ENCODE peak calls at places on chromosomes 6 and 20, in four cellular contexts. S is psoas muscle, N is BJ, J is WERI-Rb-1. C is an unnamed sample.
A peak's percentile ranks its signal among the peaks of the same experiment; 100 is the strongest.

GRCh38 chr6:134938896-134939295 is 11.0 kb downstream of the ALDH8A1 start:
- DNase-seq in N (no peak), S (no peak), J (no peak), C (no peak)

GRCh38 chr6:158647501-158647900 is 2.4 kb upstream of the SYTL3 start:
- DNase-seq in S (no peak), N (no peak), J (no peak), C (no peak)

GRCh38 chr20:44979090-44979621 is 12.8 kb downstream of the STK4 start:
- DNase-seq in J (no peak), N (no peak), S (no peak), C (peak; percentile 55)

GRCh38 chr6:19415605-19416326 is 421.4 kb upstream of the ID4 start:
- DNase-seq in J (no peak), N (no peak), S (no peak), C (peak; percentile 13)

GRCh38 chr6:166803455-166803854 is 152.9 kb downstream of the RNASET2 start:
- DNase-seq in J (no peak), S (no peak), N (no peak), C (no peak)

GRCh38 chr6:142943746-142944125 is 1.2 kb downstream of the HIVEP2 start:
- DNase-seq in N (no peak), J (no peak), S (no peak), C (peak; percentile 69)

GRCh38 chr20:63587256-63587655 is 13.2 kb upstream of the HELZ2 start:
- DNase-seq in N (no peak), S (no peak), J (no peak), C (no peak)

GRCh38 chr6:145761584-145761983 is 26.3 kb upstream of the EPM2A start:
- DNase-seq in N (no peak), S (no peak), J (no peak), C (no peak)

GRCh38 chr6:109325400-109325801 is 56.9 kb downstream of the CD164 start:
- DNase-seq in N (no peak), S (no peak), J (no peak), C (no peak)

GRCh38 chr6:9543649-9544048 is 871.2 kb downstream of the TFAP2A start:
- DNase-seq in S (no peak), N (no peak), J (peak; percentile 41), C (no peak)

GRCh38 chr6:71466362-71466761 is 177.8 kb downstream of the OGFRL1 start:
- DNase-seq in J (no peak), S (no peak), N (no peak), C (no peak)

GRCh38 chr6:133921249-133921859 is 31.7 kb upstream of the TBPL1 start:
- DNase-seq in N (no peak), S (peak; percentile 67), J (peak; percentile 78), C (peak; percentile 89)

GRCh38 chr6:48817714-48818113 is 645.3 kb downstream of the MMUT start:
- DNase-seq in S (no peak), N (no peak), J (no peak), C (peak; percentile 52)

GRCh38 chr20:21303872-21304586 is 898 bp downstream of the XRN2 start:
- DNase-seq in S (no peak), N (no peak), J (no peak), C (peak; percentile 42)

GRCh38 chr6:12288844-12289654 is 1.1 kb upstream of the EDN1 start:
- DNase-seq in J (peak; percentile 77), N (no peak), S (no peak), C (peak; percentile 76)

GRCh38 chr20:17624551-17625245 is 54.8 kb downstream of the DSTN start:
- DNase-seq in J (peak; percentile 65), S (no peak), N (no peak), C (no peak)

GRCh38 chr6:25295651-25296050 is 16.5 kb downstream of the CARMIL1 start:
- DNase-seq in J (no peak), N (no peak), S (no peak), C (peak; percentile 41)

GRCh38 chr20:25145131-25145530 is 50.4 kb upstream of the ENTPD6 start:
- DNase-seq in N (no peak), J (no peak), S (no peak), C (no peak)

GRCh38 chr6:43465978-43466377 is 10.6 kb upstream of the DLK2 start:
- DNase-seq in J (no peak), N (no peak), S (no peak), C (peak; percentile 13)

GRCh38 chr20:24332956-24333355 is 136.5 kb upstream of the SYNDIG1 start:
- DNase-seq in J (no peak), N (no peak), S (no peak), C (no peak)

GRCh38 chr6:134453792-134454510 is 136.0 kb upstream of the SGK1 start:
- DNase-seq in S (no peak), N (no peak), J (no peak), C (no peak)

GRCh38 chr6:139597781-139598368 is 223.4 kb upstream of the CITED2 start:
- DNase-seq in S (peak; percentile 77), J (no peak), N (peak; percentile 98), C (peak; percentile 99)

GRCh38 chr6:169415179-169415578 is 161.5 kb upstream of the THBS2 start:
- DNase-seq in S (no peak), N (no peak), J (no peak), C (no peak)

GRCh38 chr20:51026317-51026716 is 3.4 kb upstream of the KCNG1 start:
- DNase-seq in N (no peak), J (no peak), S (no peak), C (no peak)

GRCh38 chr20:62808211-62808865 is 3.7 kb downstream of the OGFR start:
- DNase-seq in J (peak; percentile 70), S (peak; percentile 77), N (no peak), C (peak; percentile 59)

GRCh38 chr6:34236423-34237315 is at the start of gene HMGA1:
- DNase-seq in J (peak; percentile 98), S (peak; percentile 91), N (no peak), C (peak; percentile 86)

GRCh38 chr6:33407132-33407718 is 3.6 kb upstream of the PHF1 start:
- DNase-seq in J (no peak), S (no peak), N (no peak), C (peak; percentile 78)

GRCh38 chr6:168219167-168219566 is 100.4 kb downstream of the DACT2 start:
- DNase-seq in N (no peak), J (no peak), S (peak; percentile 37), C (peak; percentile 57)

GRCh38 chr20:652611-653109 is 340 bp downstream of the SRXN1 start:
- DNase-seq in S (no peak), J (peak; percentile 53), N (no peak), C (peak; percentile 50)

GRCh38 chr6:112173401-112173800 is 81.0 kb downstream of the LAMA4 start:
- DNase-seq in J (no peak), S (no peak), N (no peak), C (no peak)

GRCh38 chr20:10578607-10579006 is 95.2 kb downstream of the JAG1 start:
- DNase-seq in J (no peak), N (no peak), S (no peak), C (peak; percentile 50)

GRCh38 chr6:4358414-4359107 is 223.2 kb upstream of the ECI2 start:
- DNase-seq in N (peak; percentile 98), S (peak; percentile 94), J (no peak), C (peak; percentile 99)

GRCh38 chr20:3312940-3313656 is 74.1 kb upstream of the SLC4A11 start:
- DNase-seq in N (peak; percentile 39), J (no peak), S (no peak), C (peak; percentile 65)

DNA sequence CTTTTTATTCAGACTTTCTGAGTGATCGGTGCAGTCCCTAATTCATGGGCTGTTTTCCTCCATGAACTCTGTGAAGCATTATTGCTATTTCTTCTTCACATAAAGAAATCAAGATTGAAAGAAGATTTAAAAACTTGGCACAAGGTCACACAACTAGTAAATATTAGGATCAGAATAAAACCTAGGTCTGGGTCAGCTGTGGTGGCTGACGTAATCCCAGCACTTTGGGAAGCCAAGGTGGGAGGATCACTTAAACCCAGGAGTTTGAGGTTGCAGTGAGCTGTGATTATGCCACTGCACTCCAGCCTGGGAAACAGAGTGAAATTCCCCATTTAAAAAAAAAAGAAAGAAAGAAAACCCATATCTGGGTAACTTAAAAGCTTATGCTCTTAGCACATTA is 1.4 kb downstream of the ZSCAN9 start:
- DNase-seq in S (no peak), N (no peak), J (no peak), C (no peak)
- H3K4me3 ChIP-seq in S (peak overlapping the region; percentile 84), N (no peak overlapping the region), J (no peak overlapping the region), C (no peak overlapping the region)

GRCh38 chr6:99129835-99130234 is 182.1 kb upstream of the FBXL4 start:
- DNase-seq in S (no peak), N (no peak), J (no peak), C (no peak)

GRCh38 chr6:99132026-99132425 is 184.3 kb upstream of the FBXL4 start:
- DNase-seq in N (no peak), J (no peak), S (no peak), C (no peak)

GRCh38 chr6:99130897-99131873 is 183.4 kb upstream of the FBXL4 start:
- DNase-seq in S (no peak), N (no peak), J (no peak), C (no peak)
- TF ChIP-seq CTCF in S (no peak), N (peak; percentile 6), J (peak; percentile 2), C (no peak)

GRCh38 chr6:35495258-35496035 is 1.4 kb downstream of the TEAD3 start:
- DNase-seq in S (no peak), N (no peak), J (no peak), C (no peak)
- H3K4me3 ChIP-seq in S (peak overlapping the region; percentile 83), N (peak overlapping the region; percentile 72), J (peak overlapping the region; percentile 61), C (peak overlapping the region; percentile 79)

DNA sequence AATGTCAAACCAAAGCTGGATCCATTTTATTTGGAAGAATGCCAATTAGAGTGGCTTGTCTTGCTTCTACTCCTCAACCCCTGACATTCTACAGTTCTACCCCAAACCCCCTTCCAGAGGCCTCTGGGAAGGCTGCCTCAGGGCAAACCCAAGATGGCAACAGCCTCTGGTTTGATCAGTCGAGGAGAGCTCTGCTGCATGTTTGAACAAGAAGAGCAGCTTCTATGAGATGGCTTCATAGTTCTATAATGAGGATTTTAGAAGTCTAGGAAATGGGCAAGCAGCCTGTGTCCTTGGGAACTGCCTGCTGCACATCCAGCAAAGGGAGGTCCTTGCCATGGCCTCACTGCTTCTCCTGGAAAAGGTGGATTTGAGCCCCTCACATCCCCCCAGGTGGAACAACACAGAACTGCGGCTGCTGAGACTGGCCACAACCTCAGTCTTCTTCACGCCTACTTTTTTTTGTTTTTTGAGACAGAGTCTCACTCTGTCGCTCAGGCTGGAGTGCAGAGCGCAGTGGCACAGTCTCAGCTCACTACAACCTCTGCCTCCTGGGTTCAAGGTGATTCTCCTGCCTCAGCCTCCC is 37.9 kb downstream of the ZC3H12D start:
- DNase-seq in S (no peak), J (no peak), N (no peak), C (no peak)
- TF ChIP-seq CTCF in S (no peak), J (no peak), N (no peak), C (no peak)

DNA sequence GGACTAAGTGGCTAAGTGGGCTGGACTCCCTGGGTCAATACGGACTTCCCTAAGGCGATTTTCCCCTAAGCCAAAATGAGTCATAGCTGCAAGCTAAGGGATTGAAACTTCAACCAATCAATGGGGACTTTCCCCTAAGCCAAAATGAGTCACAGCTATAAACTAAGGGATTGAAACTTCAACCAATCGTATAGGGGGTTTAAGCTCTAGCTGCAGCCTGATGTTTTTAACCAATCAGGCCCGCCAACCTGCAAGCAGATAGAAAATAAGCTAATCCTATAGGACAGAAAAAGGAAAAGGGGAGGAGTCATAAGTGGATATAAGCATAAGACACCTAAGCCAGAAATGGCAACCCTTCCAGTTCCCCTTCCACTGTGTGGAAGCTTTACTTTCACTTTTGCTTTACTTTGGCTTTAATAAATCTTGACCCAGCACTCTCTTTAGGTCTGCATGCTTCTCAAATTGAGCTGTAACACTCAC is 655.0 kb upstream of the HS3ST5 start:
- DNase-seq in J (no peak), S (no peak), N (no peak), C (no peak)
- H3K4me3 ChIP-seq in J (no peak overlapping the region), S (no peak overlapping the region), N (no peak overlapping the region), C (no peak overlapping the region)